ENCODE peak calls at places on chromosomes 2 and 18, in five cellular contexts. C is HCT116, V is hepatocyte, N is PC-3, R is OCI-LY7. F is an unnamed sample.

GRCh38 chr2:8149985-8150547 is 531.8 kb upstream of the ID2 start:
- DNase-seq in C (no peak), R (no peak), N (no peak), V (no peak), F (peak; percentile 29)

GRCh38 chr2:119148082-119148715 is 10.4 kb downstream of the C1QL2 start:
- DNase-seq in C (no peak), N (no peak), V (no peak), R (no peak), F (no peak)

GRCh38 chr2:13676269-13676668 is 956.2 kb upstream of the LRATD1 start:
- DNase-seq in V (no peak), C (no peak), N (peak; percentile 23), R (no peak), F (peak; percentile 58)

GRCh38 chr2:230866704-230867561 is 2.2 kb downstream of the ITM2C start:
- DNase-seq in N (peak; percentile 26), C (no peak), R (peak; percentile 53), V (no peak), F (peak; percentile 41)

GRCh38 chr2:240512109-240512485 is 45.7 kb downstream of the ANKMY1 start:
- DNase-seq in N (no peak), R (no peak), C (no peak), V (no peak), F (no peak)

GRCh38 chr2:67625178-67625577 is 228.0 kb downstream of the ETAA1 start:
- DNase-seq in C (no peak), R (no peak), V (peak; percentile 11), N (no peak), F (peak; percentile 51)

GRCh38 chr18:4134691-4135090 is 320.4 kb downstream of the DLGAP1 start:
- DNase-seq in C (no peak), N (no peak), V (no peak), R (no peak), F (no peak)

GRCh38 chr2:121819846-121820245 is 64.4 kb downstream of the TSN start:
- DNase-seq in R (peak; percentile 83), C (no peak), N (no peak), V (no peak), F (no peak)

GRCh38 chr2:20052872-20053281 is 1.4 kb upstream of the LAPTM4A start:
- DNase-seq in C (peak; percentile 57), V (peak; percentile 84), R (peak; percentile 9), N (peak; percentile 73), F (peak; percentile 94)

GRCh38 chr18:72544092-72544886 is at the start of gene CBLN2:
- DNase-seq in R (no peak), C (no peak), V (peak; percentile 85), N (peak; percentile 75), F (peak; percentile 79)
- H3K4me3 ChIP-seq in R (no peak within 1 kb of the TSS), C (no peak within 1 kb of the TSS), V (peak within 1 kb of the TSS; percentile 22), N (peak within 1 kb of the TSS; percentile 66), F (peak within 1 kb of the TSS; percentile 55)

GRCh38 chr2:101341421-101341820 is 32.9 kb upstream of the RNF149 start:
- DNase-seq in R (no peak), N (no peak), C (no peak), V (no peak), F (no peak)
- H2AFZ ChIP-seq in R (no peak overlapping the region), N (peak overlapping the region; percentile 52), C (peak overlapping the region; percentile 77), V (no peak overlapping the region), F (no peak overlapping the region)

DNA sequence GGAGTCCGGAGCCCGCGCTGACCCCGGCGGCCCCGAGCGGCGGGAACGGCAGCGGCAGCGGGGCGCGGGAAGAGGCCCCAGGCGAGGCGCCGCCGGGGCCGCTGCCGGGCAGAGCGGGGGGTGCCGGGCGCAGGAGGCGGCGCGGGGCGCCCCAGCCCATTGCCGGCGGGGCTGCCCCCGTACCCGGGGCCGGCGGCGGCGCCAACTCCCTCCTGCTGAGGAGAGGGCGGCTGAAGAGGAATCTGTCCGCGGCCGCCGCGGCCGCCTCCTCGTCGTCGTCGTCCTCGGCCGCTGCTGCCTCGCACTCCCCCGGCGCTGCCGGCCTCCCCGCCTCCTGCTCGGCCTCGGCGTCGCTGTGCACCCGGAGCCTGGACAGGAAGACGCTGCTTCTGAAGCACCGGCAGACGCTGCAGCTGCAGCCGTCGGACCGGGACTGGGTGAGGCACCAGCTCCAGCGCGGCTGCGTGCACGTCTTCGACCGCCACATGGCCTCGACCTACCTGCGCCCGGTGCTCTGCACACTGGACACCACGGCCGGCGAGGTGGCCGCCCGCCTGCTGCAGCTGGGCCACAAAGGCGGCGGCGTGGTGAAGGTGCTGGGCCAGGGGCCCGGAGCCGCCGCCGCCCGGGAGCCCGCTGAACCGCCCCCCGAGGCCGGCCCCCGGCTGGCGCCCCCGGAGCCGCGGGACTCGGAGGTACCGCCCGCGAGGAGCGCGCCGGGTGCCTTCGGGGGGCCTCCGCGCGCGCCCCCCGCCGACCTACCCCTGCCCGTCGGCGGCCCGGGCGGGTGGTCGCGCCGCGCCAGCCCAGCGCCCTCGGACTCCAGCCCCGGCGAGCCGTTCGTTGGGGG is 713 bp downstream of the PHLPP1 start:
- DNase-seq in R (peak; percentile 79), V (peak; percentile 81), N (peak; percentile 55), C (peak; percentile 16), F (peak; percentile 85)
- TF ChIP-seq EZH2phosphoT487 in R (no peak), V (no peak), N (no peak), C (no peak), F (no peak)

DNA sequence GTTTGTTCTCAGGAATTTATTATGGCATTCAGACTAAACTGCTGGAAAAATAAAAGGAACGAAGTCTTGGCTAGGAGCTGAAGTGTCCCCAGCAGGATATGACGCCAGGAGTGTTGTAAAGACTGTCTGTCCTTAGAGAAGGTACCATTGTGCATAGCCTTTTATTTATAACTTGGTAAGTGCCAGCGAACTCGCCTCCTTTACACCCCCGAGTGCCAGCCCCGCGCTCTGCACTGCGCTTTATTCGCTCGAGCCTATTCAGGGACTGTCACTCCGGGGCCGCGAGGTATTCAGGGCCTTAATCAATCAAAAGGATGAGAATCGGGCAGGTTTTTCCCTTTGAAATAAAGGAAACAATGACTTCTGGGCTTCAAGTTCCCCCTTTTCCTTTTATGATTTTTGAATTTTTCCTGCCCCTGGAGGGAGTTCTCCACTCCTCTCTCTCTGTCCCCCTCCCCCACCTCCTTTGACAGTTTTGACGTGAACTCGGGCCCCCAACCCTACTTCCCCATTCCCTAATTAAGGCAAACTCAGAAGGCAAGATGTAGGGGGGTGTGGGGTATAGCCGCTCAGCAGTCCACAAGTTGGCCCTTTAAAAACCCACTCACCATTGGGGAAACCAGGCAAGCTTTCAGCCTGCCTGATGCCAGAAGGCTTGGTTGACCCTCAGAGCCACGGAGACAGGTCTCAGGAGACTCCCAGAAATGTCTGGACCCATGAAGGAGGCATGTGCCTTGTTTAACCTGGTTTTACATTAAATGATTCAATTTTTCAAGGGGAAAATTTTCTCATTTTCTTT is 1.3 kb upstream of the PAX3 start:
- DNase-seq in N (no peak), V (no peak), R (no peak), C (no peak), F (no peak)
- H3K4me3 ChIP-seq in N (no peak overlapping the region), V (no peak overlapping the region), R (no peak overlapping the region), C (no peak overlapping the region), F (no peak overlapping the region)

GRCh38 chr2:207711750-207712487 is 479 bp downstream of the CCNYL1 start:
- DNase-seq in V (peak; percentile 63), N (peak; percentile 52), R (peak; percentile 76), C (no peak), F (peak; percentile 73)
- H2AFZ ChIP-seq in V (peak overlapping the region; percentile 70), N (no peak overlapping the region), R (peak overlapping the region; percentile 55), C (no peak overlapping the region), F (peak overlapping the region; percentile 89)

GRCh38 chr2:76867854-76868253 is 654.3 kb downstream of the LRRTM4 start:
- DNase-seq in C (no peak), N (peak; percentile 4), V (no peak), R (no peak), F (peak; percentile 45)
- TF ChIP-seq EZH2phosphoT487 in C (no peak), N (no peak), V (no peak), R (no peak), F (no peak)